ENCODE peak calls at places on chromosome 6, in seven cellular contexts. One of them, this sample, is unnamed.

GRCh38 chr6:163600331-163600730 is 185.8 kb downstream of the QKI start:
- DNase-seq in tibial artery: no peak
- DNase-seq in left ventricle myocardium inferior: no peak
- DNase-seq in heart left ventricle: no peak
- DNase-seq in CD8-positive, alpha-beta T cell: no peak
- DNase-seq in stomach: no peak
- DNase-seq in sigmoid colon: no peak
- DNase-seq in this sample: no peak

GRCh38 chr6:90238663-90239542 is 57.7 kb downstream of the BACH2 start:
- DNase-seq in CD8-positive, alpha-beta T cell: no peak
- DNase-seq in left ventricle myocardium inferior: no peak
- DNase-seq in stomach: no peak
- DNase-seq in tibial artery: no peak
- DNase-seq in heart left ventricle: no peak
- DNase-seq in sigmoid colon: no peak
- DNase-seq in this sample: no peak

GRCh38 chr6:4941782-4942672 is 61.8 kb downstream of the RPP40 start:
- DNase-seq in CD8-positive, alpha-beta T cell: peak; percentile 47
- DNase-seq in sigmoid colon: no peak
- DNase-seq in left ventricle myocardium inferior: no peak
- DNase-seq in tibial artery: no peak
- DNase-seq in stomach: no peak
- DNase-seq in heart left ventricle: no peak
- DNase-seq in this sample: no peak

GRCh38 chr6:37623666-37624065 is 74.0 kb downstream of the MDGA1 start:
- DNase-seq in left ventricle myocardium inferior: no peak
- DNase-seq in CD8-positive, alpha-beta T cell: no peak
- DNase-seq in heart left ventricle: no peak
- DNase-seq in tibial artery: no peak
- DNase-seq in sigmoid colon: peak; percentile 36
- DNase-seq in stomach: no peak
- DNase-seq in this sample: no peak

GRCh38 chr6:33581186-33581585 is 1.1 kb upstream of the BAK1 start:
- DNase-seq in left ventricle myocardium inferior: no peak
- DNase-seq in sigmoid colon: no peak
- DNase-seq in tibial artery: no peak
- DNase-seq in stomach: no peak
- DNase-seq in CD8-positive, alpha-beta T cell: no peak
- DNase-seq in heart left ventricle: no peak
- DNase-seq in this sample: no peak

GRCh38 chr6:110628330-110628729 is 151.9 kb upstream of the SLC22A16 start:
- DNase-seq in CD8-positive, alpha-beta T cell: no peak
- DNase-seq in left ventricle myocardium inferior: no peak
- DNase-seq in heart left ventricle: no peak
- DNase-seq in stomach: no peak
- DNase-seq in tibial artery: no peak
- DNase-seq in sigmoid colon: no peak
- DNase-seq in this sample: no peak

GRCh38 chr6:108630050-108630714 is 69.5 kb downstream of the FOXO3 start:
- DNase-seq in heart left ventricle: no peak
- DNase-seq in CD8-positive, alpha-beta T cell: no peak
- DNase-seq in tibial artery: no peak
- DNase-seq in sigmoid colon: no peak
- DNase-seq in left ventricle myocardium inferior: no peak
- DNase-seq in stomach: no peak
- DNase-seq in this sample: no peak

GRCh38 chr6:151391021-151391470 is 313 bp downstream of the ZBTB2 start:
- DNase-seq in left ventricle myocardium inferior: peak; percentile 82
- DNase-seq in stomach: peak; percentile 78
- DNase-seq in tibial artery: peak; percentile 86
- DNase-seq in sigmoid colon: peak; percentile 90
- DNase-seq in heart left ventricle: peak; percentile 89
- DNase-seq in CD8-positive, alpha-beta T cell: peak; percentile 82
- DNase-seq in this sample: peak; percentile 95

GRCh38 chr6:42817910-42818309 is 36.1 kb downstream of the BICRAL start:
- DNase-seq in stomach: no peak
- DNase-seq in tibial artery: no peak
- DNase-seq in heart left ventricle: no peak
- DNase-seq in CD8-positive, alpha-beta T cell: no peak
- DNase-seq in left ventricle myocardium inferior: no peak
- DNase-seq in sigmoid colon: no peak
- DNase-seq in this sample: no peak

GRCh38 chr6:152981989-152982767 is 663 bp downstream of the FBXO5 start:
- DNase-seq in left ventricle myocardium inferior: no peak
- DNase-seq in tibial artery: no peak
- DNase-seq in CD8-positive, alpha-beta T cell: no peak
- DNase-seq in heart left ventricle: peak; percentile 25
- DNase-seq in stomach: no peak
- DNase-seq in sigmoid colon: peak; percentile 69
- DNase-seq in this sample: peak; percentile 80

GRCh38 chr6:105545947-105546710 is 143.2 kb upstream of the PREP start:
- DNase-seq in stomach: no peak
- DNase-seq in heart left ventricle: no peak
- DNase-seq in tibial artery: no peak
- DNase-seq in CD8-positive, alpha-beta T cell: no peak
- DNase-seq in sigmoid colon: no peak
- DNase-seq in left ventricle myocardium inferior: no peak
- DNase-seq in this sample: no peak

GRCh38 chr6:30007132-30007764 is 53.8 kb upstream of the POLR1H start:
- DNase-seq in tibial artery: peak; percentile 68
- DNase-seq in heart left ventricle: peak; percentile 30
- DNase-seq in stomach: peak; percentile 47
- DNase-seq in CD8-positive, alpha-beta T cell: peak; percentile 50
- DNase-seq in sigmoid colon: peak; percentile 67
- DNase-seq in left ventricle myocardium inferior: peak; percentile 25
- DNase-seq in this sample: peak; percentile 79

GRCh38 chr6:11918021-11918738 is 93.9 kb upstream of the HIVEP1 start:
- DNase-seq in stomach: no peak
- DNase-seq in heart left ventricle: no peak
- DNase-seq in left ventricle myocardium inferior: no peak
- DNase-seq in CD8-positive, alpha-beta T cell: no peak
- DNase-seq in tibial artery: no peak
- DNase-seq in sigmoid colon: no peak
- DNase-seq in this sample: no peak

GRCh38 chr6:78701407-78701806 is 165.9 kb upstream of the IRAK1BP1 start:
- DNase-seq in tibial artery: no peak
- DNase-seq in heart left ventricle: no peak
- DNase-seq in sigmoid colon: no peak
- DNase-seq in left ventricle myocardium inferior: no peak
- DNase-seq in CD8-positive, alpha-beta T cell: no peak
- DNase-seq in stomach: no peak
- DNase-seq in this sample: no peak

GRCh38 chr6:170152989-170153388 is 137.9 kb downstream of the DLL1 start:
- DNase-seq in left ventricle myocardium inferior: peak; percentile 54
- DNase-seq in stomach: peak; percentile 85
- DNase-seq in CD8-positive, alpha-beta T cell: no peak
- DNase-seq in heart left ventricle: no peak
- DNase-seq in sigmoid colon: no peak
- DNase-seq in tibial artery: no peak
- DNase-seq in this sample: peak; percentile 85

DNA sequence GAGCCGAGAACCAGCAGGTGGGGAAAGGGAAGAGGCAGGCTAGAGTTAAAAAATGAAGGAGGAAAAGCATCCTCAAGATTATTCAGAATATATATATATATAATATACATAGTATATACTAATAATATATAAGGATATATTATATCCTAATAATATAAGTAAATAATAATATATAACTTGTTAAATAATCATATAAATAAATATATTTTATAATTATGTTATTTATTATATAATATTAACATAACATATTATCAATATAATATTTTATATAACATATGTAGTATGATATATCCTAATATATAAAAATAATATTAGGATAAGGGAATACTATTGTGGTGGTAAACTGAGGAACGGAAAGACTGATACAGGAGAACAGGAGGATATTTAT is 171.8 kb downstream of the TRIM27 start:
- DNase-seq in tibial artery: no peak
- DNase-seq in CD8-positive, alpha-beta T cell: no peak
- DNase-seq in stomach: no peak
- DNase-seq in sigmoid colon: no peak
- DNase-seq in heart left ventricle: no peak
- DNase-seq in left ventricle myocardium inferior: no peak
- DNase-seq in this sample: no peak
- H3K4me1 ChIP-seq in tibial artery: no peaks in the 10 kb centered on the region
- H3K4me1 ChIP-seq in CD8-positive, alpha-beta T cell: no peaks in the 10 kb centered on the region
- H3K4me1 ChIP-seq in stomach: no peaks in the 10 kb centered on the region
- H3K4me1 ChIP-seq in sigmoid colon: no peaks in the 10 kb centered on the region
- H3K4me1 ChIP-seq in heart left ventricle: no peaks in the 10 kb centered on the region
- H3K4me1 ChIP-seq in left ventricle myocardium inferior: no peaks in the 10 kb centered on the region
- H3K4me1 ChIP-seq in this sample: no peaks in the 10 kb centered on the region

GRCh38 chr6:16595514-16595913 is 165.7 kb downstream of the ATXN1 start:
- DNase-seq in CD8-positive, alpha-beta T cell: no peak
- DNase-seq in sigmoid colon: no peak
- DNase-seq in stomach: no peak
- DNase-seq in tibial artery: no peak
- DNase-seq in heart left ventricle: no peak
- DNase-seq in left ventricle myocardium inferior: no peak
- DNase-seq in this sample: no peak

GRCh38 chr6:16602035-16602434 is 159.2 kb downstream of the ATXN1 start:
- DNase-seq in tibial artery: no peak
- DNase-seq in CD8-positive, alpha-beta T cell: no peak
- DNase-seq in heart left ventricle: no peak
- DNase-seq in stomach: no peak
- DNase-seq in sigmoid colon: no peak
- DNase-seq in left ventricle myocardium inferior: no peak
- DNase-seq in this sample: no peak

GRCh38 chr6:16600701-16601100 is 160.6 kb downstream of the ATXN1 start:
- DNase-seq in sigmoid colon: no peak
- DNase-seq in stomach: no peak
- DNase-seq in left ventricle myocardium inferior: no peak
- DNase-seq in heart left ventricle: no peak
- DNase-seq in CD8-positive, alpha-beta T cell: no peak
- DNase-seq in tibial artery: no peak
- DNase-seq in this sample: no peak

GRCh38 chr6:16596890-16597331 is 164.3 kb downstream of the ATXN1 start:
- DNase-seq in stomach: no peak
- DNase-seq in heart left ventricle: no peak
- DNase-seq in left ventricle myocardium inferior: no peak
- DNase-seq in CD8-positive, alpha-beta T cell: no peak
- DNase-seq in tibial artery: no peak
- DNase-seq in sigmoid colon: no peak
- DNase-seq in this sample: no peak

DNA sequence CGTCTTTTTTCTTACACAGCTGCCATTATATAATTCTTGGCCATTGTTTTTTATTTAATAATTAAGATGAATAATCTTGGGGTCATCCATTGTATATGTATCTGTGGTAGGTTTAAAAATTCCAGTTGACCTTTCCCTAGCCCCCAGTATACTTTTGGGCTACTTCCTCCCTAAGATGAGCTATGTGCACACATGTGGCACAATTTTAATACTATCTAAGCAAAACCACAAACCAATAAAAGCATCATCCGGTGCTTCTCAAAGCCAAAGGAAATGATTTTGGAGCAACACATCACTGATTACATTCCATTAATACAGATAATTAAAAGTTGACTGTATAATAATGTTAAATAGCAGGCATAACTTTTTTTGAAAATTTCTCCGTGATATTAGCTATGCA is 161.2 kb downstream of the ATXN1 start:
- DNase-seq in left ventricle myocardium inferior: no peak
- DNase-seq in CD8-positive, alpha-beta T cell: no peak
- DNase-seq in tibial artery: no peak
- DNase-seq in heart left ventricle: no peak
- DNase-seq in sigmoid colon: no peak
- DNase-seq in stomach: no peak
- DNase-seq in this sample: no peak
- H3K27ac ChIP-seq in left ventricle myocardium inferior: no peak overlapping the region
- H3K27ac ChIP-seq in CD8-positive, alpha-beta T cell: no peak overlapping the region
- H3K27ac ChIP-seq in tibial artery: no peak overlapping the region
- H3K27ac ChIP-seq in heart left ventricle: no peak overlapping the region
- H3K27ac ChIP-seq in sigmoid colon: no peak overlapping the region
- H3K27ac ChIP-seq in stomach: no peak overlapping the region
- H3K27ac ChIP-seq in this sample: no peak overlapping the region

DNA sequence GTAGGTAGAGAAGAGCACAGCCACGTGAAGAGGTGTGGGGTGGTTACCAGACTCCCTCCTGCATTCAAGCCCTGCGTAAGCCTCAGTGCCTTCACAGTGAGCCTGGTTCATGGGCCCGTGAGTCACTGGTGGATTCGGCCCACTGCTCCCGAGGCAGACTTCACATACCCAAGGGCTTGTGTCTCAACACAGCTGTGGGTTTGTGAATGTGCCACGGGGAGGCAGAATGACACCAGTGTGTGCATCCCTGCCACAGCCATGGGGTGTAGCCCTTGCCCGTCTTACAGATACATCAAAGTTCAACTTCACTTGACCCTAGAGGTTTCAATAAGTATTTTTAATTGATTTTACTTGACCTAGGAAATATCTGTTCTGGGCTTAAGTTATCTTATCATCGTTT is 108.5 kb downstream of the MAP3K4 start:
- DNase-seq in left ventricle myocardium inferior: no peak
- DNase-seq in stomach: no peak
- DNase-seq in heart left ventricle: no peak
- DNase-seq in tibial artery: no peak
- DNase-seq in sigmoid colon: no peak
- DNase-seq in CD8-positive, alpha-beta T cell: no peak
- DNase-seq in this sample: no peak
- TF ChIP-seq CTCF in left ventricle myocardium inferior: no peak
- TF ChIP-seq CTCF in stomach: no peak
- TF ChIP-seq CTCF in heart left ventricle: no peak
- TF ChIP-seq CTCF in tibial artery: no peak
- TF ChIP-seq CTCF in sigmoid colon: no peak
- TF ChIP-seq CTCF in CD8-positive, alpha-beta T cell: no peak
- TF ChIP-seq CTCF in this sample: no peak

GRCh38 chr6:14674458-14674857 is 556.9 kb downstream of the CD83 start:
- DNase-seq in tibial artery: no peak
- DNase-seq in CD8-positive, alpha-beta T cell: no peak
- DNase-seq in sigmoid colon: no peak
- DNase-seq in heart left ventricle: no peak
- DNase-seq in stomach: no peak
- DNase-seq in left ventricle myocardium inferior: no peak
- DNase-seq in this sample: no peak
- H3K4me1 ChIP-seq in tibial artery: no peaks in the 10 kb centered on the region
- H3K4me1 ChIP-seq in CD8-positive, alpha-beta T cell: no peaks in the 10 kb centered on the region
- H3K4me1 ChIP-seq in sigmoid colon: peaks cover 5% of the 10 kb centered on the region
- H3K4me1 ChIP-seq in heart left ventricle: peaks cover 19% of the 10 kb centered on the region
- H3K4me1 ChIP-seq in stomach: peaks cover 18% of the 10 kb centered on the region
- H3K4me1 ChIP-seq in left ventricle myocardium inferior: peaks cover 13% of the 10 kb centered on the region
- H3K4me1 ChIP-seq in this sample: no peaks in the 10 kb centered on the region

DNA sequence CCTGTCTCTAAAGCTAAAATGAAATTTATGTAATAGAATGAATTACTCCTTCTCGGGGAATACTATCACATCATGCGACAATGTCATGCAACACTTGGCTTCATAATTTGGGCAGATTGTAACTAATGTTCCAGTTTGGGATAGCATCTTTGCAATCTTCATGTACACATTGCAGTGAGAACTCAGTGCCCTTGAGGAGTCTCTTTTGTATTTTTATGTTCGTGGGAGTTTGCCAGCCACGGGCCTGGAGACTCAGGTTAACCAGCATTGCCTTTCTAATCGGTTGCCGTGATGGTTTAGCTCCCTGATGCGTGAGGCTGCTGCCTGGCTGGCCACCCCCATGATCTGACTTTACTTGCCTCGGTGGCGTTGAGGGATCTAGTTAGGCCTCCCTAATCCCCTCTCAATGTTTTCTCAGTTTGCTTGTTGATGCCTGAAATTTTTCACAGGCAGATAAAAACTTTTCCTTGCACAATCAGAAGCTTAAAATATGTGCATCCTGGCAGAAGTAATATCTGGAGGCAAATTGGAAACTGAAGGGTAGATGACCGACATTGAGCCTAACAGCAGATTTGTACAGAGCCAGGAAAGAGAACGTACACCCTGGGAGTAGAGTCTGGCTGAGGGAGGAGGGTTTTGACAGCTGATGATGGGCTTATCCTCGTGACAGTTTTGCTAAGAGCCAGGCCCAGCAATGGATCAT is 2.4 kb downstream of the GMPR start:
- DNase-seq in CD8-positive, alpha-beta T cell: no peak
- DNase-seq in sigmoid colon: no peak
- DNase-seq in tibial artery: no peak
- DNase-seq in stomach: no peak
- DNase-seq in left ventricle myocardium inferior: no peak
- DNase-seq in heart left ventricle: no peak
- DNase-seq in this sample: no peak
- H3K27ac ChIP-seq in CD8-positive, alpha-beta T cell: no peak overlapping the region
- H3K27ac ChIP-seq in sigmoid colon: no peak overlapping the region
- H3K27ac ChIP-seq in tibial artery: peak overlapping the region; percentile 69
- H3K27ac ChIP-seq in stomach: no peak overlapping the region
- H3K27ac ChIP-seq in left ventricle myocardium inferior: peak overlapping the region; percentile 92
- H3K27ac ChIP-seq in heart left ventricle: peak overlapping the region; percentile 89
- H3K27ac ChIP-seq in this sample: no peak overlapping the region